ENCODE peak calls at places on chromosomes 11 and 22, in nine cellular contexts. T, E, Y, S, F, V, A, G and I are unnamed samples.

GRCh38 chr11:45872513-45873356 is 12.7 kb upstream of the MAPK8IP1 start:
- DNase-seq in V (no peak), E (peak; percentile 69), A (no peak), T (no peak), F (no peak), S (peak; percentile 71), G (peak; percentile 98), Y (peak; percentile 51), I (peak; percentile 45)

GRCh38 chr22:20434264-20434751 is 3.3 kb downstream of the SCARF2 start:
- DNase-seq in Y (no peak), S (no peak), V (no peak), A (no peak), G (peak; percentile 81), F (peak; percentile 27), E (peak; percentile 35), T (no peak), I (no peak)

GRCh38 chr11:68051191-68052136 is 12.6 kb downstream of the TCIRG1 start:
- DNase-seq in F (no peak), G (peak; percentile 57), S (no peak), V (no peak), E (peak; percentile 62), A (no peak), T (no peak), Y (no peak), I (no peak)

GRCh38 chr22:36258750-36259619 is 6.1 kb downstream of the APOL1 start:
- DNase-seq in T (peak; percentile 47), G (no peak), A (peak; percentile 62), S (no peak), V (no peak), F (peak; percentile 71), E (no peak), Y (peak; percentile 69), I (no peak)

GRCh38 chr11:134561348-134561720 is 149.3 kb upstream of the B3GAT1 start:
- DNase-seq in Y (no peak), V (no peak), G (no peak), A (no peak), T (no peak), F (no peak), E (peak; percentile 48), S (no peak), I (no peak)

GRCh38 chr22:41636467-41636866 is 15.4 kb downstream of the XRCC6 start:
- DNase-seq in A (no peak), S (peak; percentile 33), F (no peak), V (no peak), G (no peak), T (no peak), E (no peak), Y (peak; percentile 40), I (peak; percentile 80)

GRCh38 chr22:30253205-30253852 is 6.8 kb upstream of the LIF start:
- DNase-seq in F (no peak), V (no peak), Y (peak; percentile 81), S (peak; percentile 93), A (no peak), T (peak; percentile 82), G (peak; percentile 84), E (peak; percentile 77), I (no peak)

GRCh38 chr11:62665075-62665629 is at the start of the genes C11orf98 and CSKMT:
- DNase-seq in V (peak; percentile 68), T (peak; percentile 97), A (peak; percentile 95), G (peak; percentile 98), F (peak; percentile 95), S (peak; percentile 93), Y (peak; percentile 95), E (peak; percentile 96), I (peak; percentile 91)

DNA sequence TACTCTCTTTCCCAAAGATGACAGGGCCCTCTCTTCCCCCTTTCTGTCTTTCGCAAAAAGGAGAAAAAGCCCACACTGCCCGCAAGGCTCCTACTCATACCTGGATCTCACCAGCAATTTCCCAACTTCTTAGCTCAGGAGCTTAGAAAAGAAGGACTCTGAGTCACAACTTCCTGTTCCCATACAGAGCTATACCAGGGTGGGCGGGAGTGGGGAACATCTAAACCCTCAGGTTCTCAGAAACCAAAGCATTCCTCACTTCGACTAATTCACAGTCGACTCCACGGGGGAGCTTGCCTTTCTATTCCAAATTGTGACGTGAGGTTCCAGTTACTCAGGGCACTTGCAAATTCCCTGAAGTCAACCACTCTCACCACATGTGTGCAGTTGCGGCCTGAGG is 61.9 kb downstream of the MTNR1B start:
- DNase-seq in G (no peak), T (no peak), V (no peak), A (no peak), Y (no peak), F (no peak), E (no peak), S (no peak), I (no peak)
- H3K4me1 ChIP-seq in G (no peaks in the 10 kb centered on the region), T (no peaks in the 10 kb centered on the region), V (no peaks in the 10 kb centered on the region), A (no peaks in the 10 kb centered on the region), Y (no peaks in the 10 kb centered on the region), F (no peaks in the 10 kb centered on the region), E (no peaks in the 10 kb centered on the region), S (no peaks in the 10 kb centered on the region), I (no peaks in the 10 kb centered on the region)

GRCh38 chr11:65436412-65437032 is 13.9 kb downstream of the NEAT1 start:
- DNase-seq in E (peak; percentile 34), V (no peak), F (no peak), T (peak; percentile 19), A (no peak), Y (no peak), G (no peak), S (no peak), I (no peak)

GRCh38 chr11:65435330-65435931 is 12.8 kb downstream of the NEAT1 start:
- DNase-seq in V (no peak), A (no peak), F (no peak), T (peak; percentile 23), S (peak; percentile 27), Y (no peak), E (peak; percentile 37), G (no peak), I (no peak)

GRCh38 chr11:65437436-65438227 is 15.0 kb downstream of the NEAT1 start:
- DNase-seq in G (no peak), E (peak; percentile 36), A (no peak), S (peak; percentile 41), Y (peak; percentile 20), V (no peak), T (peak; percentile 10), F (no peak), I (peak; percentile 24)

GRCh38 chr11:65434667-65435179 is 12.1 kb downstream of the NEAT1 start:
- DNase-seq in T (peak; percentile 7), E (no peak), S (peak; percentile 17), V (no peak), Y (no peak), A (no peak), G (no peak), F (no peak), I (no peak)

DNA sequence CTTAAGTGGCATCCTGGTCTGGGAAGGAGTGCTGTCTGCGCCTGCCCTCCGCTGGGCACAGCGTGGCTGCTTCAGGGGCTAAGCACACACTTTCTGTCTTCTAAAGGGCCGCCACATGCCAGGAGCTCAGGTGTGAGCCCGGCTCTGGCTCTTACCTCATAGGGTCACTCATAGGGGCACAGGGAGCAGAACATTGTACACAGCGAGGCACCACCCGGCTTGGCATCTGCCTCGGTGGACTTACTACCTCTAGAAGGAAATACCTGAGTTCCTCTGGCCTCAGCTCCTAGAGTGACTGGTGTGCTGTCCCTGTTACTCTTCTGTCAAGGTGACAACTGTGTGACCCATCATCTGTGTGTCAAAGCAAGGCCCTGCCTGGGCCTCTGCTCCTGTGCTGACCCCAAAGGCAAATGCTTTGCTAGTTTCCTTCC is 13.4 kb downstream of the NEAT1 start:
- DNase-seq in E (peak; percentile 70), F (no peak), T (peak; percentile 40), S (peak; percentile 44), G (no peak), A (no peak), V (no peak), Y (peak; percentile 44), I (no peak)
- H3K4me3 ChIP-seq in E (peak overlapping the region; percentile 6), F (no peak overlapping the region), T (no peak overlapping the region), S (no peak overlapping the region), G (peak overlapping the region; percentile 46), A (no peak overlapping the region), V (no peak overlapping the region), Y (peak overlapping the region; percentile 11), I (peak overlapping the region; percentile 3)

GRCh38 chr11:59219836-59220235 is 7.1 kb upstream of the MPEG1 start:
- DNase-seq in A (no peak), V (no peak), T (no peak), S (no peak), G (no peak), Y (no peak), E (no peak), F (no peak), I (no peak)

GRCh38 chr11:59222464-59223065 is 9.8 kb upstream of the MPEG1 start:
- DNase-seq in V (no peak), Y (no peak), S (no peak), F (no peak), E (no peak), G (no peak), T (no peak), A (no peak), I (no peak)

GRCh38 chr11:59223177-59223576 is 10.4 kb upstream of the MPEG1 start:
- DNase-seq in T (no peak), S (no peak), Y (no peak), G (no peak), V (no peak), A (no peak), E (no peak), F (no peak), I (no peak)

GRCh38 chr11:59223611-59224010 is 10.9 kb upstream of the MPEG1 start:
- DNase-seq in Y (no peak), S (no peak), A (no peak), T (no peak), G (no peak), E (no peak), V (no peak), F (no peak), I (no peak)

DNA sequence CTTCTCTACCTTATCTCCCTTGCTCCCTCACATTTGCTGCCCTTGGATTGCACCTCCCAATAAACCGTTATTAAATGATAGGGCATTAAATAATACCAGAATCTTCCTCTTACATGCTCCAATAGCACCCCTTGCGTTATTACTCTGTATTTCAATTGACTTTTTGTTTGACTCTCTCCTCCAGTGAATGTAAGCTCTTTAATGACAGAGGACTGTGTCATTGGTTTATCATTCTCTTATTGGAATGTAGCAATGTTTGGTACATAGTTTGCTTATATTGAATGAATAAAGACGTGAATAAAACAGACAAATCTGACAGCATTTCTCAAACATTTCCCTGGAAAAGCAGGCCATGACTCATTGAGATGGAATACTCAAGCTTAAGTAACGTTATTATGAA is 8.7 kb upstream of the MPEG1 start:
- DNase-seq in V (no peak), Y (no peak), A (no peak), E (no peak), S (peak; percentile 4), T (no peak), F (no peak), G (peak; percentile 91), I (no peak)
- TF ChIP-seq CTCF in V (no peak), Y (no peak), A (no peak), E (no peak), S (no peak), T (no peak), F (no peak), G (no peak), I (no peak)

GRCh38 chr11:119479685-119480275 is 56.8 kb upstream of the THY1 start:
- DNase-seq in G (peak; percentile 80), Y (no peak), S (peak; percentile 69), F (no peak), E (no peak), V (no peak), T (no peak), A (no peak), I (no peak)
- H3K4me1 ChIP-seq in G (peaks cover 14% of the 10 kb centered on the region), Y (no peaks in the 10 kb centered on the region), S (peaks cover 11% of the 10 kb centered on the region), F (peaks cover 8% of the 10 kb centered on the region), E (no peaks in the 10 kb centered on the region), V (peaks cover 22% of the 10 kb centered on the region), T (peaks cover 11% of the 10 kb centered on the region), A (no peaks in the 10 kb centered on the region), I (peaks cover 4% of the 10 kb centered on the region)

GRCh38 chr11:64100345-64100744 is 64.6 kb downstream of the FLRT1 start:
- DNase-seq in S (no peak), G (no peak), E (no peak), A (no peak), V (no peak), Y (no peak), F (no peak), T (no peak), I (no peak)
- H3K4me3 ChIP-seq in S (no peak overlapping the region), G (no peak overlapping the region), E (no peak overlapping the region), A (no peak overlapping the region), V (no peak overlapping the region), Y (no peak overlapping the region), F (no peak overlapping the region), T (no peak overlapping the region), I (no peak overlapping the region)